ENCODE peak calls at places on chromosome 7, in eight cellular contexts. One of them, this sample, is unnamed.

GRCh38 chr7:120254845-120255244 is 18.1 kb upstream of the KCND2 start:
- DNase-seq in kidney epithelial cell: no peak
- DNase-seq in astrocyte: no peak
- DNase-seq in germinal center: no peak
- DNase-seq in D341Med: no peak
- DNase-seq in RWPE1: no peak
- DNase-seq in H7: no peak
- DNase-seq in T-helper 9 cell: no peak
- DNase-seq in this sample: no peak

GRCh38 chr7:32611201-32611691 is 116.0 kb downstream of the AVL9 start:
- DNase-seq in T-helper 9 cell: no peak
- DNase-seq in RWPE1: no peak
- DNase-seq in D341Med: no peak
- DNase-seq in kidney epithelial cell: no peak
- DNase-seq in germinal center: no peak
- DNase-seq in astrocyte: peak; percentile 24
- DNase-seq in H7: peak; percentile 20
- DNase-seq in this sample: no peak

GRCh38 chr7:12211054-12212050 is at the start of gene TMEM106B:
- DNase-seq in astrocyte: peak; percentile 86
- DNase-seq in kidney epithelial cell: peak; percentile 75
- DNase-seq in H7: peak; percentile 87
- DNase-seq in T-helper 9 cell: peak; percentile 96
- DNase-seq in RWPE1: peak; percentile 96
- DNase-seq in germinal center: peak; percentile 91
- DNase-seq in D341Med: peak; percentile 97
- DNase-seq in this sample: peak; percentile 99

GRCh38 chr7:19405546-19405945 is 260.3 kb upstream of the FERD3L start:
- DNase-seq in H7: no peak
- DNase-seq in RWPE1: peak; percentile 42
- DNase-seq in T-helper 9 cell: no peak
- DNase-seq in D341Med: no peak
- DNase-seq in astrocyte: peak; percentile 81
- DNase-seq in germinal center: no peak
- DNase-seq in kidney epithelial cell: no peak
- DNase-seq in this sample: no peak

GRCh38 chr7:99531354-99531765 is 20.6 kb downstream of the FAM200A start:
- DNase-seq in kidney epithelial cell: no peak
- DNase-seq in RWPE1: no peak
- DNase-seq in H7: no peak
- DNase-seq in T-helper 9 cell: no peak
- DNase-seq in germinal center: no peak
- DNase-seq in D341Med: no peak
- DNase-seq in astrocyte: peak; percentile 9
- DNase-seq in this sample: no peak

GRCh38 chr7:99102361-99102760 is 41.5 kb downstream of the SMURF1 start:
- DNase-seq in germinal center: no peak
- DNase-seq in astrocyte: no peak
- DNase-seq in H7: no peak
- DNase-seq in T-helper 9 cell: no peak
- DNase-seq in D341Med: no peak
- DNase-seq in RWPE1: no peak
- DNase-seq in kidney epithelial cell: no peak
- DNase-seq in this sample: no peak

GRCh38 chr7:2510909-2511768 is 8.4 kb upstream of the LFNG start:
- DNase-seq in H7: peak; percentile 84
- DNase-seq in D341Med: no peak
- DNase-seq in germinal center: peak; percentile 83
- DNase-seq in astrocyte: no peak
- DNase-seq in T-helper 9 cell: peak; percentile 53
- DNase-seq in kidney epithelial cell: no peak
- DNase-seq in RWPE1: no peak
- DNase-seq in this sample: peak; percentile 52

GRCh38 chr7:141986923-141987322 is 8.8 kb upstream of the MGAM start:
- DNase-seq in H7: no peak
- DNase-seq in RWPE1: no peak
- DNase-seq in germinal center: no peak
- DNase-seq in kidney epithelial cell: no peak
- DNase-seq in T-helper 9 cell: no peak
- DNase-seq in astrocyte: no peak
- DNase-seq in D341Med: no peak
- DNase-seq in this sample: no peak

GRCh38 chr7:157009170-157009777 is 1.2 kb downstream of the MNX1 start:
- DNase-seq in T-helper 9 cell: no peak
- DNase-seq in astrocyte: no peak
- DNase-seq in kidney epithelial cell: peak; percentile 10
- DNase-seq in H7: peak; percentile 67
- DNase-seq in RWPE1: no peak
- DNase-seq in D341Med: no peak
- DNase-seq in germinal center: no peak
- DNase-seq in this sample: no peak

GRCh38 chr7:31074403-31074802 is 22.3 kb downstream of the ADCYAP1R1 start:
- DNase-seq in H7: no peak
- DNase-seq in astrocyte: no peak
- DNase-seq in kidney epithelial cell: no peak
- DNase-seq in T-helper 9 cell: no peak
- DNase-seq in D341Med: no peak
- DNase-seq in germinal center: no peak
- DNase-seq in RWPE1: no peak
- DNase-seq in this sample: no peak

GRCh38 chr7:100430450-100431285 is 1.0 kb downstream of the MEPCE start:
- DNase-seq in RWPE1: peak; percentile 38
- DNase-seq in H7: peak; percentile 66
- DNase-seq in T-helper 9 cell: no peak
- DNase-seq in germinal center: no peak
- DNase-seq in D341Med: no peak
- DNase-seq in kidney epithelial cell: no peak
- DNase-seq in astrocyte: no peak
- DNase-seq in this sample: peak; percentile 54

GRCh38 chr7:80428161-80429054 is 83.5 kb downstream of the GNAT3 start:
- DNase-seq in H7: peak; percentile 15
- DNase-seq in astrocyte: peak; percentile 36
- DNase-seq in germinal center: no peak
- DNase-seq in RWPE1: peak; percentile 43
- DNase-seq in D341Med: peak; percentile 45
- DNase-seq in kidney epithelial cell: peak; percentile 18
- DNase-seq in T-helper 9 cell: no peak
- DNase-seq in this sample: no peak

GRCh38 chr7:116710764-116711452 is 38.9 kb downstream of the MET start:
- DNase-seq in T-helper 9 cell: no peak
- DNase-seq in RWPE1: no peak
- DNase-seq in germinal center: no peak
- DNase-seq in kidney epithelial cell: no peak
- DNase-seq in D341Med: no peak
- DNase-seq in H7: no peak
- DNase-seq in astrocyte: no peak
- DNase-seq in this sample: no peak

GRCh38 chr7:121741896-121742295 is 131.1 kb upstream of the PTPRZ1 start:
- DNase-seq in D341Med: no peak
- DNase-seq in germinal center: no peak
- DNase-seq in T-helper 9 cell: no peak
- DNase-seq in astrocyte: peak; percentile 37
- DNase-seq in RWPE1: peak; percentile 57
- DNase-seq in H7: no peak
- DNase-seq in kidney epithelial cell: no peak
- DNase-seq in this sample: no peak

GRCh38 chr7:137882261-137882668 is 35.5 kb upstream of the DGKI start:
- DNase-seq in germinal center: no peak
- DNase-seq in astrocyte: peak; percentile 100
- DNase-seq in kidney epithelial cell: peak; percentile 94
- DNase-seq in RWPE1: peak; percentile 90
- DNase-seq in D341Med: no peak
- DNase-seq in T-helper 9 cell: no peak
- DNase-seq in H7: no peak
- DNase-seq in this sample: no peak

GRCh38 chr7:82481499-82482097 is 38.0 kb upstream of the CACNA2D1 start:
- DNase-seq in germinal center: no peak
- DNase-seq in T-helper 9 cell: no peak
- DNase-seq in H7: no peak
- DNase-seq in astrocyte: peak; percentile 2
- DNase-seq in kidney epithelial cell: peak; percentile 7
- DNase-seq in RWPE1: peak; percentile 23
- DNase-seq in D341Med: peak; percentile 26
- DNase-seq in this sample: no peak

GRCh38 chr7:35801392-35802101 is 690 bp downstream of the SEPTIN7 start:
- DNase-seq in D341Med: peak; percentile 80
- DNase-seq in RWPE1: peak; percentile 58
- DNase-seq in germinal center: peak; percentile 74
- DNase-seq in astrocyte: peak; percentile 31
- DNase-seq in kidney epithelial cell: no peak
- DNase-seq in H7: peak; percentile 67
- DNase-seq in T-helper 9 cell: peak; percentile 75
- DNase-seq in this sample: peak; percentile 70

GRCh38 chr7:1755783-1756626 is 85.9 kb downstream of the ELFN1 start:
- DNase-seq in H7: peak; percentile 73
- DNase-seq in astrocyte: no peak
- DNase-seq in germinal center: no peak
- DNase-seq in RWPE1: no peak
- DNase-seq in T-helper 9 cell: no peak
- DNase-seq in kidney epithelial cell: no peak
- DNase-seq in D341Med: no peak
- DNase-seq in this sample: no peak

GRCh38 chr7:115274-115911 is 77.0 kb upstream of the FAM20C start:
- DNase-seq in kidney epithelial cell: no peak
- DNase-seq in D341Med: no peak
- DNase-seq in T-helper 9 cell: no peak
- DNase-seq in RWPE1: no peak
- DNase-seq in H7: no peak
- DNase-seq in astrocyte: no peak
- DNase-seq in germinal center: no peak
- DNase-seq in this sample: no peak

GRCh38 chr7:67423058-67423457 is 426.4 kb downstream of the TYW1 start:
- DNase-seq in RWPE1: no peak
- DNase-seq in kidney epithelial cell: no peak
- DNase-seq in germinal center: no peak
- DNase-seq in T-helper 9 cell: no peak
- DNase-seq in astrocyte: no peak
- DNase-seq in D341Med: no peak
- DNase-seq in H7: no peak
- DNase-seq in this sample: no peak

GRCh38 chr7:129159539-129159938 is 15.0 kb downstream of the TSPAN33 start:
- DNase-seq in kidney epithelial cell: no peak
- DNase-seq in T-helper 9 cell: no peak
- DNase-seq in astrocyte: no peak
- DNase-seq in H7: no peak
- DNase-seq in RWPE1: no peak
- DNase-seq in germinal center: no peak
- DNase-seq in D341Med: no peak
- DNase-seq in this sample: no peak

GRCh38 chr7:40306596-40306995 is 171.8 kb downstream of the SUGCT start:
- DNase-seq in germinal center: no peak
- DNase-seq in astrocyte: peak; percentile 78
- DNase-seq in H7: no peak
- DNase-seq in D341Med: no peak
- DNase-seq in RWPE1: peak; percentile 13
- DNase-seq in kidney epithelial cell: no peak
- DNase-seq in T-helper 9 cell: no peak
- DNase-seq in this sample: no peak

GRCh38 chr7:124155400-124156022 is 122.6 kb upstream of the TMEM229A start:
- DNase-seq in T-helper 9 cell: no peak
- DNase-seq in kidney epithelial cell: no peak
- DNase-seq in D341Med: peak; percentile 28
- DNase-seq in astrocyte: no peak
- DNase-seq in RWPE1: peak; percentile 21
- DNase-seq in H7: peak; percentile 1
- DNase-seq in germinal center: no peak
- DNase-seq in this sample: no peak

GRCh38 chr7:72405871-72406270 is 6.3 kb downstream of the CALN1 start:
- DNase-seq in D341Med: no peak
- DNase-seq in kidney epithelial cell: no peak
- DNase-seq in H7: no peak
- DNase-seq in RWPE1: no peak
- DNase-seq in germinal center: no peak
- DNase-seq in T-helper 9 cell: no peak
- DNase-seq in astrocyte: no peak
- DNase-seq in this sample: no peak

GRCh38 chr7:31950101-31950755 is 120.0 kb downstream of the PDE1C start:
- DNase-seq in germinal center: no peak
- DNase-seq in RWPE1: no peak
- DNase-seq in T-helper 9 cell: no peak
- DNase-seq in astrocyte: peak; percentile 80
- DNase-seq in H7: no peak
- DNase-seq in D341Med: no peak
- DNase-seq in kidney epithelial cell: no peak
- DNase-seq in this sample: peak; percentile 0

GRCh38 chr7:145016068-145016467 is 180.2 kb upstream of the TPK1 start:
- DNase-seq in kidney epithelial cell: no peak
- DNase-seq in RWPE1: no peak
- DNase-seq in T-helper 9 cell: no peak
- DNase-seq in H7: peak; percentile 43
- DNase-seq in D341Med: no peak
- DNase-seq in astrocyte: no peak
- DNase-seq in germinal center: no peak
- DNase-seq in this sample: no peak

GRCh38 chr7:125061776-125062397 is 132.3 kb upstream of the POT1 start:
- DNase-seq in RWPE1: peak; percentile 27
- DNase-seq in germinal center: no peak
- DNase-seq in T-helper 9 cell: no peak
- DNase-seq in astrocyte: peak; percentile 56
- DNase-seq in D341Med: peak; percentile 26
- DNase-seq in H7: no peak
- DNase-seq in kidney epithelial cell: peak; percentile 71
- DNase-seq in this sample: no peak

GRCh38 chr7:42931447-42931833 is 534 bp downstream of the PSMA2 start:
- DNase-seq in astrocyte: no peak
- DNase-seq in D341Med: no peak
- DNase-seq in T-helper 9 cell: no peak
- DNase-seq in kidney epithelial cell: no peak
- DNase-seq in germinal center: no peak
- DNase-seq in H7: no peak
- DNase-seq in RWPE1: no peak
- DNase-seq in this sample: no peak

GRCh38 chr7:157830331-157830730 is 493.5 kb downstream of the DNAJB6 start:
- DNase-seq in H7: no peak
- DNase-seq in D341Med: no peak
- DNase-seq in T-helper 9 cell: no peak
- DNase-seq in kidney epithelial cell: no peak
- DNase-seq in RWPE1: no peak
- DNase-seq in astrocyte: no peak
- DNase-seq in germinal center: no peak
- DNase-seq in this sample: no peak

GRCh38 chr7:92448185-92448747 is 984 bp downstream of the GATAD1 start:
- DNase-seq in kidney epithelial cell: peak; percentile 31
- DNase-seq in astrocyte: peak; percentile 52
- DNase-seq in germinal center: peak; percentile 36
- DNase-seq in D341Med: peak; percentile 47
- DNase-seq in T-helper 9 cell: peak; percentile 44
- DNase-seq in RWPE1: peak; percentile 41
- DNase-seq in H7: peak; percentile 44
- DNase-seq in this sample: peak; percentile 60

GRCh38 chr7:103150192-103150591 is 1.3 kb upstream of the NAPEPLD start:
- DNase-seq in T-helper 9 cell: no peak
- DNase-seq in H7: no peak
- DNase-seq in kidney epithelial cell: no peak
- DNase-seq in RWPE1: peak; percentile 38
- DNase-seq in germinal center: peak; percentile 7
- DNase-seq in D341Med: no peak
- DNase-seq in astrocyte: no peak
- DNase-seq in this sample: peak; percentile 4

GRCh38 chr7:41628926-41629325 is 74.0 kb downstream of the INHBA start:
- DNase-seq in RWPE1: no peak
- DNase-seq in H7: no peak
- DNase-seq in astrocyte: peak; percentile 53
- DNase-seq in germinal center: no peak
- DNase-seq in T-helper 9 cell: no peak
- DNase-seq in D341Med: no peak
- DNase-seq in kidney epithelial cell: peak; percentile 5
- DNase-seq in this sample: no peak

GRCh38 chr7:118478236-118478635 is 253.7 kb downstream of the ANKRD7 start:
- DNase-seq in H7: no peak
- DNase-seq in germinal center: no peak
- DNase-seq in kidney epithelial cell: no peak
- DNase-seq in RWPE1: no peak
- DNase-seq in T-helper 9 cell: no peak
- DNase-seq in astrocyte: no peak
- DNase-seq in D341Med: no peak
- DNase-seq in this sample: no peak

GRCh38 chr7:148787571-148788295 is 89.0 kb downstream of the CUL1 start:
- DNase-seq in astrocyte: no peak
- DNase-seq in T-helper 9 cell: no peak
- DNase-seq in D341Med: no peak
- DNase-seq in RWPE1: no peak
- DNase-seq in H7: no peak
- DNase-seq in kidney epithelial cell: no peak
- DNase-seq in germinal center: no peak
- DNase-seq in this sample: no peak

This sample was measured in T-helper 1 cell.